ENCODE peak calls at places on chromosomes 5 and 9, in nine cellular contexts. One of them, this sample, is unnamed.

GRCh38 chr9:136882109-136882946 is 4.0 kb upstream of the TRAF2 start:
- DNase-seq in cardiac muscle cell: peak
- DNase-seq in AG09309: peak
- DNase-seq in left ventricle myocardium inferior: no peak
- DNase-seq in neural crest cell: no peak
- DNase-seq in AG10803: peak
- DNase-seq in GM06990: peak
- DNase-seq in IMR-90: peak
- DNase-seq in GM12865: peak
- DNase-seq in this sample: no peak

GRCh38 chr5:80343067-80343466 is 23.3 kb downstream of the SPZ1 start:
- DNase-seq in cardiac muscle cell: no peak
- DNase-seq in AG09309: no peak
- DNase-seq in left ventricle myocardium inferior: no peak
- DNase-seq in neural crest cell: no peak
- DNase-seq in AG10803: no peak
- DNase-seq in GM06990: no peak
- DNase-seq in IMR-90: peak
- DNase-seq in GM12865: no peak
- DNase-seq in this sample: no peak

GRCh38 chr5:71747182-71747581 is 28.1 kb downstream of the CARTPT start:
- DNase-seq in cardiac muscle cell: no peak
- DNase-seq in AG09309: no peak
- DNase-seq in left ventricle myocardium inferior: no peak
- DNase-seq in neural crest cell: no peak
- DNase-seq in AG10803: no peak
- DNase-seq in GM06990: no peak
- DNase-seq in IMR-90: no peak
- DNase-seq in GM12865: no peak
- DNase-seq in this sample: no peak

GRCh38 chr5:180085837-180086236 is 14.3 kb upstream of the RNF130 start:
- DNase-seq in cardiac muscle cell: peak
- DNase-seq in AG09309: no peak
- DNase-seq in left ventricle myocardium inferior: no peak
- DNase-seq in neural crest cell: no peak
- DNase-seq in AG10803: no peak
- DNase-seq in GM06990: no peak
- DNase-seq in IMR-90: no peak
- DNase-seq in GM12865: no peak
- DNase-seq in this sample: no peak

GRCh38 chr5:133369161-133369783 is 243.1 kb downstream of the FSTL4 start:
- DNase-seq in cardiac muscle cell: no peak
- DNase-seq in AG09309: no peak
- DNase-seq in left ventricle myocardium inferior: no peak
- DNase-seq in neural crest cell: no peak
- DNase-seq in AG10803: no peak
- DNase-seq in GM06990: no peak
- DNase-seq in IMR-90: no peak
- DNase-seq in GM12865: no peak
- DNase-seq in this sample: no peak

GRCh38 chr5:59221769-59222168 is 638.9 kb downstream of the RAB3C start:
- DNase-seq in cardiac muscle cell: no peak
- DNase-seq in AG09309: no peak
- DNase-seq in left ventricle myocardium inferior: no peak
- DNase-seq in neural crest cell: no peak
- DNase-seq in AG10803: no peak
- DNase-seq in GM06990: no peak
- DNase-seq in IMR-90: no peak
- DNase-seq in GM12865: no peak
- DNase-seq in this sample: no peak

GRCh38 chr5:39024005-39024404 is 50.2 kb downstream of the RICTOR start:
- DNase-seq in cardiac muscle cell: no peak
- DNase-seq in AG09309: no peak
- DNase-seq in left ventricle myocardium inferior: no peak
- DNase-seq in neural crest cell: no peak
- DNase-seq in AG10803: no peak
- DNase-seq in GM06990: no peak
- DNase-seq in IMR-90: no peak
- DNase-seq in GM12865: no peak
- DNase-seq in this sample: no peak

GRCh38 chr9:95004452-95005275 is 278.2 kb downstream of the AOPEP start:
- DNase-seq in cardiac muscle cell: peak
- DNase-seq in AG09309: no peak
- DNase-seq in left ventricle myocardium inferior: peak
- DNase-seq in neural crest cell: no peak
- DNase-seq in AG10803: no peak
- DNase-seq in GM06990: peak
- DNase-seq in IMR-90: no peak
- DNase-seq in GM12865: peak
- DNase-seq in this sample: no peak

GRCh38 chr5:527646-528591 is 3.7 kb upstream of the SLC9A3 start:
- DNase-seq in cardiac muscle cell: no peak
- DNase-seq in AG09309: no peak
- DNase-seq in left ventricle myocardium inferior: no peak
- DNase-seq in neural crest cell: no peak
- DNase-seq in AG10803: no peak
- DNase-seq in GM06990: no peak
- DNase-seq in IMR-90: no peak
- DNase-seq in GM12865: no peak
- DNase-seq in this sample: no peak

GRCh38 chr5:69492391-69493234 is at the start of gene OCLN:
- DNase-seq in cardiac muscle cell: peak
- DNase-seq in AG09309: no peak
- DNase-seq in left ventricle myocardium inferior: no peak
- DNase-seq in neural crest cell: peak
- DNase-seq in AG10803: no peak
- DNase-seq in GM06990: peak
- DNase-seq in IMR-90: no peak
- DNase-seq in GM12865: peak
- DNase-seq in this sample: no peak

GRCh38 chr5:88689662-88690351 is 193.2 kb downstream of the MEF2C start:
- DNase-seq in cardiac muscle cell: no peak
- DNase-seq in AG09309: no peak
- DNase-seq in left ventricle myocardium inferior: no peak
- DNase-seq in neural crest cell: no peak
- DNase-seq in AG10803: no peak
- DNase-seq in GM06990: no peak
- DNase-seq in IMR-90: no peak
- DNase-seq in GM12865: no peak
- DNase-seq in this sample: no peak

GRCh38 chr5:90783460-90784333 is 225.1 kb downstream of the ADGRV1 start:
- DNase-seq in cardiac muscle cell: peak
- DNase-seq in AG09309: peak
- DNase-seq in left ventricle myocardium inferior: peak
- DNase-seq in neural crest cell: peak
- DNase-seq in AG10803: peak
- DNase-seq in GM06990: no peak
- DNase-seq in IMR-90: peak
- DNase-seq in GM12865: peak
- DNase-seq in this sample: peak

GRCh38 chr5:180495292-180495691 is 1.1 kb downstream of the CNOT6 start:
- DNase-seq in cardiac muscle cell: no peak
- DNase-seq in AG09309: no peak
- DNase-seq in left ventricle myocardium inferior: no peak
- DNase-seq in neural crest cell: no peak
- DNase-seq in AG10803: no peak
- DNase-seq in GM06990: no peak
- DNase-seq in IMR-90: no peak
- DNase-seq in GM12865: no peak
- DNase-seq in this sample: no peak

GRCh38 chr5:80191397-80191796 is 64.5 kb downstream of the SERINC5 start:
- DNase-seq in cardiac muscle cell: no peak
- DNase-seq in AG09309: no peak
- DNase-seq in left ventricle myocardium inferior: no peak
- DNase-seq in neural crest cell: no peak
- DNase-seq in AG10803: no peak
- DNase-seq in GM06990: no peak
- DNase-seq in IMR-90: no peak
- DNase-seq in GM12865: no peak
- DNase-seq in this sample: no peak

GRCh38 chr5:157708866-157709265 is 22.4 kb upstream of the THG1L start:
- DNase-seq in cardiac muscle cell: peak
- DNase-seq in AG09309: no peak
- DNase-seq in left ventricle myocardium inferior: no peak
- DNase-seq in neural crest cell: no peak
- DNase-seq in AG10803: peak
- DNase-seq in GM06990: no peak
- DNase-seq in IMR-90: peak
- DNase-seq in GM12865: no peak
- DNase-seq in this sample: no peak

GRCh38 chr9:116475201-116475600 is 211.9 kb upstream of the TRIM32 start:
- DNase-seq in cardiac muscle cell: peak
- DNase-seq in AG09309: no peak
- DNase-seq in left ventricle myocardium inferior: no peak
- DNase-seq in neural crest cell: no peak
- DNase-seq in AG10803: peak
- DNase-seq in GM06990: no peak
- DNase-seq in IMR-90: peak
- DNase-seq in GM12865: no peak
- DNase-seq in this sample: no peak

GRCh38 chr9:97474373-97474925 is 27.0 kb upstream of the TMOD1 start:
- DNase-seq in cardiac muscle cell: no peak
- DNase-seq in AG09309: no peak
- DNase-seq in left ventricle myocardium inferior: no peak
- DNase-seq in neural crest cell: no peak
- DNase-seq in AG10803: no peak
- DNase-seq in GM06990: no peak
- DNase-seq in IMR-90: peak
- DNase-seq in GM12865: no peak
- DNase-seq in this sample: no peak

GRCh38 chr9:97468658-97469448 is 32.6 kb upstream of the TMOD1 start:
- DNase-seq in cardiac muscle cell: peak
- DNase-seq in AG09309: no peak
- DNase-seq in left ventricle myocardium inferior: peak
- DNase-seq in neural crest cell: peak
- DNase-seq in AG10803: peak
- DNase-seq in GM06990: peak
- DNase-seq in IMR-90: peak
- DNase-seq in GM12865: peak
- DNase-seq in this sample: peak

GRCh38 chr9:97473717-97474116 is 27.7 kb upstream of the TMOD1 start:
- DNase-seq in cardiac muscle cell: no peak
- DNase-seq in AG09309: no peak
- DNase-seq in left ventricle myocardium inferior: no peak
- DNase-seq in neural crest cell: no peak
- DNase-seq in AG10803: no peak
- DNase-seq in GM06990: no peak
- DNase-seq in IMR-90: no peak
- DNase-seq in GM12865: no peak
- DNase-seq in this sample: no peak

GRCh38 chr9:97475079-97475478 is 26.4 kb upstream of the TMOD1 start:
- DNase-seq in cardiac muscle cell: no peak
- DNase-seq in AG09309: peak
- DNase-seq in left ventricle myocardium inferior: no peak
- DNase-seq in neural crest cell: no peak
- DNase-seq in AG10803: peak
- DNase-seq in GM06990: no peak
- DNase-seq in IMR-90: peak
- DNase-seq in GM12865: no peak
- DNase-seq in this sample: no peak

GRCh38 chr9:97470076-97470475 is 31.4 kb upstream of the TMOD1 start:
- DNase-seq in cardiac muscle cell: no peak
- DNase-seq in AG09309: no peak
- DNase-seq in left ventricle myocardium inferior: no peak
- DNase-seq in neural crest cell: no peak
- DNase-seq in AG10803: no peak
- DNase-seq in GM06990: no peak
- DNase-seq in IMR-90: no peak
- DNase-seq in GM12865: peak
- DNase-seq in this sample: no peak
- TF ChIP-seq CTCF in cardiac muscle cell: peak
- TF ChIP-seq CTCF in AG09309: no peak
- TF ChIP-seq CTCF in left ventricle myocardium inferior: peak
- TF ChIP-seq CTCF in neural crest cell: no peak
- TF ChIP-seq CTCF in AG10803: no peak
- TF ChIP-seq CTCF in GM06990: peak
- TF ChIP-seq CTCF in IMR-90: no peak
- TF ChIP-seq CTCF in GM12865: peak
- TF ChIP-seq CTCF in this sample: no peak

GRCh38 chr5:160266752-160267345 is 37.5 kb downstream of the FABP6 start:
- DNase-seq in cardiac muscle cell: no peak
- DNase-seq in AG09309: no peak
- DNase-seq in left ventricle myocardium inferior: no peak
- DNase-seq in neural crest cell: no peak
- DNase-seq in AG10803: no peak
- DNase-seq in GM06990: no peak
- DNase-seq in IMR-90: no peak
- DNase-seq in GM12865: no peak
- DNase-seq in this sample: no peak
- TF ChIP-seq CTCF in cardiac muscle cell: no peak
- TF ChIP-seq CTCF in AG09309: no peak
- TF ChIP-seq CTCF in left ventricle myocardium inferior: no peak
- TF ChIP-seq CTCF in neural crest cell: peak
- TF ChIP-seq CTCF in AG10803: no peak
- TF ChIP-seq CTCF in GM06990: no peak
- TF ChIP-seq CTCF in IMR-90: no peak
- TF ChIP-seq CTCF in GM12865: no peak
- TF ChIP-seq CTCF in this sample: no peak

DNA sequence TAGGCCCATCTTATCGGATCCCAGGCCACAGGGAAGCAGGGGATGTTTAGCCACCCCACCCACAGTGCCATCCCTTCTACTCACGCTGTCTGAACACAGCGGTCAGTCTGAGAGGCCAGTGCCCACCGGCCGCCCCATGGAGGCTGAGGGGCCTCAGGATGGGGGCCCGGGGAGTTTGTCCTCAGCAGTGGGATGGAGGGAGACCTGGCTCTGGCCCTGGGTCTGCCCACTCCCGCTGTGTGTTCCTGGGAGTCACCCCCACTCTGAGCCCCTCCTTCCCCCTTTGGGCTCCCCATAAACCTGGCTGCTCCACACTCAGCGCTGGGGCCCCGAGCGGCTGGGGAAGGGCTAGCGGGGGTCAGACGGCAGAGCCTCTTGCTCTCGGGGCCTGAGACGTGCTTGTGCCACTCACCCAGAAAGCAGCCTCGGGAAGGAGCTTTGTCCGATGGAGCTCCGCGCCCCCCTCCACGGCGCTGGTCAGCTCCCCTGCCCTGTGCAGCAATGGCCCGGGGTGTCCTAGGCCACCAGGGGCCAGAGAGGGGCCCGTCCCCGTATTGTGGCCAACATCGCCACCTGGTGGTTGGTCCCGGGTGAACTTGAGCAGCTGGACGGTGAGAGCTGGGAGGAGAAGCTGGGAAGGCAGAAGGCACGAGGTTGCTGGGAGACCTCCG is 10.9 kb upstream of the LAMC3 start:
- DNase-seq in cardiac muscle cell: peak
- DNase-seq in AG09309: no peak
- DNase-seq in left ventricle myocardium inferior: peak
- DNase-seq in neural crest cell: peak
- DNase-seq in AG10803: peak
- DNase-seq in GM06990: peak
- DNase-seq in IMR-90: peak
- DNase-seq in GM12865: peak
- DNase-seq in this sample: peak
- TF ChIP-seq CTCF in cardiac muscle cell: peak
- TF ChIP-seq CTCF in AG09309: peak
- TF ChIP-seq CTCF in left ventricle myocardium inferior: peak
- TF ChIP-seq CTCF in neural crest cell: peak
- TF ChIP-seq CTCF in AG10803: peak
- TF ChIP-seq CTCF in GM06990: peak
- TF ChIP-seq CTCF in IMR-90: peak
- TF ChIP-seq CTCF in GM12865: peak
- TF ChIP-seq CTCF in this sample: no peak

GRCh38 chr5:74850016-74850415 is 16.2 kb downstream of the FAM169A start:
- DNase-seq in cardiac muscle cell: no peak
- DNase-seq in AG09309: no peak
- DNase-seq in left ventricle myocardium inferior: no peak
- DNase-seq in neural crest cell: no peak
- DNase-seq in AG10803: no peak
- DNase-seq in GM06990: no peak
- DNase-seq in IMR-90: no peak
- DNase-seq in GM12865: no peak
- DNase-seq in this sample: no peak
- TF ChIP-seq CTCF in cardiac muscle cell: no peak
- TF ChIP-seq CTCF in AG09309: no peak
- TF ChIP-seq CTCF in left ventricle myocardium inferior: no peak
- TF ChIP-seq CTCF in neural crest cell: no peak
- TF ChIP-seq CTCF in AG10803: no peak
- TF ChIP-seq CTCF in GM06990: no peak
- TF ChIP-seq CTCF in IMR-90: no peak
- TF ChIP-seq CTCF in GM12865: no peak
- TF ChIP-seq CTCF in this sample: no peak